ENCODE peak calls at places on chromosome 6, in ten cellular contexts. C is adipocyte; Y is DMS53; M is Caki2; B is OCI-LY7; T is activated CD8-positive, alpha-beta T cell treated with anti-CD3 and anti-CD28 coated beads for 36 hours; R is effector CD4-positive, alpha-beta T cell; D is T-helper 9 cell; Z is HuH-7.5; E is cerebellum. F is an unnamed sample.

GRCh38 chr6:11386726-11387125 is 150.8 kb upstream of the TMEM170B start:
- DNase-seq in C (no peak), Y (no peak), M (no peak), B (no peak), T (no peak), R (no peak), D (no peak), Z (no peak), E (no peak), F (no peak)

GRCh38 chr6:77373955-77374354 is 89.3 kb downstream of the HTR1B start:
- DNase-seq in C (no peak), Y (no peak), M (no peak), B (no peak), T (no peak), R (no peak), D (no peak), Z (no peak), E (no peak), F (no peak)

GRCh38 chr6:7731289-7731688 is 5.4 kb downstream of the BMP6 start:
- DNase-seq in C (no peak), Y (no peak), M (no peak), B (no peak), T (no peak), R (no peak), D (no peak), Z (no peak), E (no peak), F (no peak)

GRCh38 chr6:5994999-5995698 is 11.6 kb downstream of the NRN1 start:
- DNase-seq in C (no peak), Y (no peak), M (no peak), B (no peak), T (no peak), R (no peak), D (no peak), Z (no peak), E (no peak), F (no peak)

GRCh38 chr6:54579011-54579410 is 267.6 kb upstream of the FAM83B start:
- DNase-seq in C (peak), Y (no peak), M (peak), B (no peak), T (no peak), R (no peak), D (no peak), Z (no peak), E (no peak), F (no peak)

GRCh38 chr6:5132741-5133140 is 47.6 kb downstream of the PPP1R3G start:
- DNase-seq in C (peak), Y (no peak), M (no peak), B (peak), T (no peak), R (no peak), D (no peak), Z (no peak), E (peak), F (peak)

GRCh38 chr6:133756046-133756445 is 132.9 kb upstream of the TCF21 start:
- DNase-seq in C (no peak), Y (no peak), M (no peak), B (no peak), T (no peak), R (no peak), D (no peak), Z (no peak), E (no peak), F (peak)

GRCh38 chr6:63926258-63926657 is 290.7 kb downstream of the PHF3 start:
- DNase-seq in C (no peak), Y (peak), M (no peak), B (no peak), T (no peak), R (no peak), D (no peak), Z (no peak), E (no peak), F (no peak)

GRCh38 chr6:160036790-160037206 is 67.9 kb downstream of the IGF2R start:
- DNase-seq in C (peak), Y (no peak), M (no peak), B (no peak), T (no peak), R (no peak), D (no peak), Z (no peak), E (no peak), F (peak)

GRCh38 chr6:40962241-40962640 is 76.8 kb downstream of the UNC5CL start:
- DNase-seq in C (peak), Y (peak), M (peak), B (no peak), T (peak), R (no peak), D (no peak), Z (no peak), E (no peak), F (peak)